ENCODE peak calls at places on chromosomes 2 and 18, in eight cellular contexts. A is CD8-positive, alpha-beta T cell; K is lung; S is heart right ventricle; R is cardiac muscle cell; D is mesendoderm; G is spleen; N is sigmoid colon. E is an unnamed sample. For H3K36me3 and H3K27me3, the result is how much of the 10 kb centered on the place peaks cover.

GRCh38 chr2:138115664-138116063 is 151.4 kb downstream of the HNMT start:
- DNase-seq in D (no peak), K (no peak), G (no peak), N (no peak), S (no peak), A (no peak), R (peak), E (peak)

GRCh38 chr2:14621874-14622273 is 10.6 kb upstream of the LRATD1 start:
- DNase-seq in K (no peak), A (no peak), R (no peak), S (no peak), G (no peak), N (no peak), D (peak), E (no peak)

GRCh38 chr2:225037374-225038075 is 4.7 kb downstream of the DOCK10 start:
- DNase-seq in S (no peak), D (no peak), K (no peak), A (no peak), N (no peak), G (no peak), R (no peak), E (no peak)

GRCh38 chr2:105755895-105756294 is 11.2 kb downstream of the NCK2 start:
- DNase-seq in D (no peak), G (no peak), A (peak), K (no peak), S (no peak), N (no peak), R (no peak), E (no peak)

GRCh38 chr18:57630759-57631660 is 9.4 kb upstream of the NARS1 start:
- DNase-seq in S (no peak), R (no peak), A (no peak), G (no peak), N (no peak), K (no peak), D (no peak), E (no peak)

GRCh38 chr2:14448340-14448739 is 184.2 kb upstream of the LRATD1 start:
- DNase-seq in K (no peak), A (no peak), G (no peak), R (no peak), D (no peak), S (no peak), N (no peak), E (no peak)

GRCh38 chr2:39620067-39620466 is 45.6 kb upstream of the TMEM178A start:
- DNase-seq in R (peak), N (peak), S (peak), A (no peak), D (no peak), K (peak), G (no peak), E (peak)

GRCh38 chr2:240796543-240797499 is 23.2 kb downstream of the KIF1A start:
- DNase-seq in R (no peak), N (peak), G (peak), A (peak), S (no peak), D (no peak), K (no peak), E (no peak)

GRCh38 chr18:55246278-55246677 is 287.0 kb upstream of the CCDC68 start:
- DNase-seq in N (no peak), S (no peak), A (no peak), R (no peak), K (no peak), G (no peak), D (no peak), E (no peak)

GRCh38 chr2:242098445-242099128 is 229.1 kb downstream of the RTP5 start:
- DNase-seq in A (no peak), G (no peak), K (no peak), N (no peak), R (no peak), S (no peak), D (no peak), E (no peak)

GRCh38 chr2:53403836-53404413 is 363.7 kb upstream of the CHAC2 start:
- DNase-seq in A (no peak), D (no peak), K (no peak), S (no peak), G (no peak), N (no peak), R (peak), E (peak)

GRCh38 chr18:58536534-58537271 is 92.2 kb downstream of the ALPK2 start:
- DNase-seq in N (no peak), G (no peak), A (no peak), S (no peak), D (peak), R (no peak), K (no peak), E (no peak)

GRCh38 chr18:36485772-36486171 is 188.3 kb downstream of the FHOD3 start:
- DNase-seq in D (no peak), R (no peak), K (no peak), G (no peak), N (no peak), S (no peak), A (no peak), E (no peak)

GRCh38 chr18:75433098-75433497 is 5.6 kb upstream of the SMIM21 start:
- DNase-seq in A (no peak), K (no peak), N (no peak), D (peak), S (no peak), R (no peak), G (no peak), E (no peak)

GRCh38 chr18:13223341-13224148 is 5.0 kb downstream of the LDLRAD4 start:
- DNase-seq in D (no peak), A (no peak), S (peak), N (no peak), K (no peak), R (no peak), G (no peak), E (no peak)

GRCh38 chr2:655626-656025 is 21.6 kb downstream of the TMEM18 start:
- DNase-seq in D (no peak), R (peak), K (no peak), S (no peak), G (no peak), N (no peak), A (no peak), E (peak)

GRCh38 chr2:233758849-233759248 is 1.2 kb upstream of the UGT1A1 start:
- DNase-seq in A (no peak), S (no peak), K (no peak), N (no peak), R (peak), D (peak), G (no peak), E (no peak)

GRCh38 chr2:121390082-121390481 is 105.1 kb upstream of the TFCP2L1 start:
- DNase-seq in N (no peak), A (no peak), R (no peak), G (no peak), K (no peak), S (no peak), D (no peak), E (no peak)
- H3K36me3 ChIP-seq in N (half or more), A (under half), R (under half), G (under half), K (under half), S (under half), D (under half), E (under half)

GRCh38 chr2:65431417-65432226 is 777 bp downstream of the SPRED2 start:
- DNase-seq in A (peak), R (peak), S (peak), K (peak), D (peak), G (peak), N (peak), E (no peak)
- H3K27ac ChIP-seq in A (no peak), R (peak), S (peak), K (peak), D (peak), G (peak), N (peak), E (peak)

GRCh38 chr2:121234144-121234543 is 50.9 kb downstream of the TFCP2L1 start:
- DNase-seq in G (peak), K (no peak), S (no peak), D (no peak), N (no peak), A (no peak), R (no peak), E (no peak)
- H3K27me3 ChIP-seq in G (under half), K (under half), S (under half), D (under half), N (under half), A (under half), R (under half), E (under half)

DNA sequence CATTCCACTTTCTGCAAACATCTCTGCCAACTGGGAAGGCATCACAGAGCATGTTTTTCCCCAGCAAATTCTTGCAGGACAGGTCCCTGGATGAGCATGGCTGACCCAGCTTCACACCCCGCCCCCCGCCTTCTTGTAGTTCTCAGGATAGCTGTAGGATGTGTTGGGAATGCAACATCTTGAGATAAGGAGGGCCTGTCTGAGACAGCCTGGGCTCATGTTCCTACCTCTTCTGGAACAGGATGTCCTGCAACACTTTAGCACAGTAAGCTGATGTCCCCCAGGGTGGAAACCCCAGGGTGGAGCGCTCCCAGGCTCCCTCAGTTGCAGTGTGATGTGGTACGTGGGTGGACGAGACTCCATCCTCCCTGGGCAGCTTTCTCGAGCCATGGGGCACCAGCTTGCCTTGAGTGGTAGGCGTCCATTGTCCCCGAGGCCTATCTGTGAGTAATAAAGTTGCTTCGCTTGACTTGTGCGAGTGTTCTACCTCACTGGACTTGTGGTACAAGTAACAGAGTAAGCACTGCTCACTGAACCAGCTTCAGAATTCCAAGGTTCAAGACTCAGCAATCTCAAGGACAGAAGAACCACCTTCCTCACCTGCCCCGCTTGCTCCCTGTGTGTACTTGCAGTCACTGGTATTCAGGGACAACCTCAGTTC is 48.6 kb downstream of the EMX1 start:
- DNase-seq in K (no peak), D (peak), N (no peak), G (no peak), A (no peak), S (no peak), R (peak), E (no peak)
- H3K36me3 ChIP-seq in K (under half), D (under half), N (under half), G (under half), A (under half), S (under half), R (under half), E (under half)

E was measured in brain microvascular endothelial cell.